ENCODE peak calls at places on chromosomes 7 and 10, in seven cellular contexts. Z, E, N, B, S, Q and I are unnamed samples.

GRCh38 chr7:95798401-95798930 is 26.1 kb downstream of the DYNC1I1 start:
- DNase-seq in S (no peak), N (no peak), Z (no peak), Q (peak), E (no peak), B (no peak), I (no peak)

GRCh38 chr10:123890761-123891146 is 853 bp downstream of the CPXM2 start:
- DNase-seq in E (no peak), Z (no peak), Q (no peak), N (no peak), B (no peak), S (no peak), I (no peak)

GRCh38 chr10:125209591-125210373 is 49.4 kb upstream of the CTBP2 start:
- DNase-seq in Q (peak), Z (no peak), B (no peak), N (peak), S (no peak), E (no peak), I (no peak)

GRCh38 chr7:138510003-138510402 is 49.9 kb downstream of the TRIM24 start:
- DNase-seq in S (no peak), Z (no peak), Q (no peak), N (no peak), B (no peak), E (no peak), I (no peak)

GRCh38 chr7:18753972-18754610 is 258.5 kb downstream of the HDAC9 start:
- DNase-seq in S (no peak), Z (no peak), N (no peak), B (no peak), Q (no peak), E (no peak), I (no peak)

GRCh38 chr7:44385384-44386138 is 60.2 kb upstream of the CAMK2B start:
- DNase-seq in S (no peak), B (no peak), Z (no peak), N (no peak), E (peak), Q (no peak), I (peak)

GRCh38 chr10:26380815-26381214 is 57.3 kb upstream of the APBB1IP start:
- DNase-seq in Z (no peak), E (no peak), S (peak), B (no peak), Q (no peak), N (no peak), I (no peak)

GRCh38 chr7:90961037-90961725 is 303.1 kb upstream of the FZD1 start:
- DNase-seq in Z (no peak), B (no peak), N (no peak), Q (no peak), S (no peak), E (no peak), I (no peak)

GRCh38 chr7:97272237-97272975 is 154.9 kb downstream of the SDHAF3 start:
- DNase-seq in N (no peak), B (no peak), S (no peak), Q (no peak), Z (peak), E (no peak), I (no peak)

GRCh38 chr10:78045237-78045636 is 11.6 kb downstream of the RPS24 start:
- DNase-seq in Q (no peak), Z (peak), E (no peak), B (no peak), S (no peak), N (no peak), I (no peak)

GRCh38 chr7:106041140-106041717 is 70.9 kb downstream of the SYPL1 start:
- DNase-seq in Z (no peak), N (no peak), Q (peak), S (peak), B (peak), E (peak), I (no peak)

GRCh38 chr7:44261239-44261638 is 60.5 kb downstream of the YKT6 start:
- DNase-seq in N (no peak), E (no peak), S (no peak), B (no peak), Q (no peak), Z (no peak), I (no peak)

GRCh38 chr7:151891182-151891581 is 14.3 kb upstream of the PRKAG2 start:
- DNase-seq in S (no peak), Z (no peak), N (no peak), B (no peak), Q (no peak), E (no peak), I (no peak)

GRCh38 chr7:37208528-37208927 is 240.1 kb downstream of the ELMO1 start:
- DNase-seq in Q (peak), B (peak), E (peak), S (peak), N (peak), Z (peak), I (peak)

GRCh38 chr7:77450613-77451012 is 34.5 kb upstream of the GSAP start:
- DNase-seq in B (no peak), E (no peak), S (no peak), Z (no peak), N (no peak), Q (no peak), I (no peak)

GRCh38 chr7:5574770-5575269 is 151.2 kb upstream of the TNRC18 start:
- DNase-seq in S (no peak), N (no peak), Z (no peak), B (no peak), Q (peak), E (peak), I (no peak)
- H3K27ac ChIP-seq in S (peak), N (peak), Z (no peak), B (no peak), Q (peak), E (peak), I (peak)

GRCh38 chr7:101935521-101936141 is 118.2 kb downstream of the CUX1 start:
- DNase-seq in B (no peak), E (peak), Z (no peak), N (no peak), Q (no peak), S (no peak), I (no peak)
- TF ChIP-seq POLR2A in B (no peak), E (no peak), Z (no peak), N (no peak), Q (no peak), S (no peak), I (no peak)

GRCh38 chr7:39085189-39085588 is 107.5 kb downstream of the POU6F2 start:
- DNase-seq in B (no peak), Q (no peak), N (no peak), Z (no peak), E (no peak), S (no peak), I (no peak)
- H3K4me3 ChIP-seq in B (no peak), Q (no peak), N (no peak), Z (no peak), E (no peak), S (no peak), I (no peak)

DNA sequence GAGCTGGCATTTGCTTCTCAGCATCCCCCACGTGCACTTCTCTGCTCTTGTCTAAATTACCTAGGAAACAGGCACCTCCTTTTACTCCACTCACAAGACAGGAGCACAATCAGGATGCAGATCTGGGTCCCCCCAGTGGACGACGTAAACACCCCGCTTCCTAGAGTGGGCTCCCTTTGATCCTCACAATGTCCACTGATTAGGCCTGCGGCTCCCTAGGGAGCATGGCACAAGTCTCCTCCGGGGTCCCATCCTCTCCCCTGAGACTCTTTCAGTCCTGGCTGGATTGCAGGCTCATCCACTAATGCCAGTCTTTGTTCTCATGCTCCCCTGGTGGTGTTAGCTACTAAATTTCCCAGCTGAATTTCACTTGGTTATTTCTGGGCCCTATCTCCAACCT is 98.3 kb downstream of the GLI3 start:
- DNase-seq in B (no peak), N (no peak), E (no peak), S (no peak), Z (no peak), Q (no peak), I (no peak)
- H3K27ac ChIP-seq in B (no peak), N (no peak), E (no peak), S (no peak), Z (no peak), Q (no peak), I (no peak)

GRCh38 chr7:46220066-46220630 is 299.1 kb upstream of the IGFBP3 start:
- DNase-seq in B (no peak), E (no peak), Q (no peak), Z (no peak), S (no peak), N (no peak), I (no peak)
- TF ChIP-seq POLR2A in B (no peak), E (no peak), Q (no peak), Z (no peak), S (no peak), N (no peak), I (no peak)

GRCh38 chr10:80207768-80208385 is 2.5 kb upstream of the ANXA11 start:
- DNase-seq in N (no peak), E (no peak), S (no peak), Z (no peak), Q (no peak), B (no peak), I (no peak)
- H3K4me3 ChIP-seq in N (peak), E (no peak), S (peak), Z (no peak), Q (no peak), B (no peak), I (peak)

GRCh38 chr7:76343931-76344321 is 14.9 kb downstream of the YWHAG start:
- DNase-seq in S (no peak), Q (no peak), Z (no peak), N (no peak), E (no peak), B (no peak), I (no peak)
- H3K27ac ChIP-seq in S (no peak), Q (no peak), Z (no peak), N (no peak), E (no peak), B (no peak), I (no peak)

DNA sequence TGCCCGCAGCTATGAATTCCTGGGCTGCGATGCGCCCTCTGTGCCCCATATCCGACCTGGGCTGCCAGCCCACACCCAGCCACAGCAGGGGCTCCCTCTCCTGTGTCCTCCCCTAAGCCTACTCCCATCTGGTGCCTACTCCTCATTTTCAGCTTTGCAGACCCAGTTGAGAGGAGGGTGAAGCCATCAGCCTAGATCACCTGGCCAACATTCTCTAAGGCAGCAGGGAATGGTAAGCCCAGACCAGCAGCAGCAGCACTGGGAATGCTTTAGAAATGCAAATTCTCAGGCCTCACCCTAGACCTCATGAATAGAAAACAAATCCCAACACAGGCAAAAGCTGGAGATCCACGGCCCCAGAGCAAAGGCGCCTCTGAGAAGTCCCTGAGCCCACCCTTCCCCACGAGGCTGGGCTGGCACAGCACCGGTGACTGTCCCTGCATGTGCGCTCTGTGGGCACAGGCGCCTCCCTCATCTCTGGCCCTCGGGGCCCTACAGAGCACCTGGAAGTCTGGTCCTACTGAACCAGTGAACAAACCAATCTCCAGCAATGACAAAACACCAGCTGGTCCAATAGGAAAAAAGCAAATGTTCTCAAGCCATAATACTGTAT is 161.4 kb downstream of the GFRA1 start:
- DNase-seq in E (no peak), S (no peak), Q (no peak), Z (no peak), B (no peak), N (no peak), I (no peak)
- TF ChIP-seq POLR2A in E (no peak), S (no peak), Q (no peak), Z (no peak), B (no peak), N (no peak), I (no peak)

DNA sequence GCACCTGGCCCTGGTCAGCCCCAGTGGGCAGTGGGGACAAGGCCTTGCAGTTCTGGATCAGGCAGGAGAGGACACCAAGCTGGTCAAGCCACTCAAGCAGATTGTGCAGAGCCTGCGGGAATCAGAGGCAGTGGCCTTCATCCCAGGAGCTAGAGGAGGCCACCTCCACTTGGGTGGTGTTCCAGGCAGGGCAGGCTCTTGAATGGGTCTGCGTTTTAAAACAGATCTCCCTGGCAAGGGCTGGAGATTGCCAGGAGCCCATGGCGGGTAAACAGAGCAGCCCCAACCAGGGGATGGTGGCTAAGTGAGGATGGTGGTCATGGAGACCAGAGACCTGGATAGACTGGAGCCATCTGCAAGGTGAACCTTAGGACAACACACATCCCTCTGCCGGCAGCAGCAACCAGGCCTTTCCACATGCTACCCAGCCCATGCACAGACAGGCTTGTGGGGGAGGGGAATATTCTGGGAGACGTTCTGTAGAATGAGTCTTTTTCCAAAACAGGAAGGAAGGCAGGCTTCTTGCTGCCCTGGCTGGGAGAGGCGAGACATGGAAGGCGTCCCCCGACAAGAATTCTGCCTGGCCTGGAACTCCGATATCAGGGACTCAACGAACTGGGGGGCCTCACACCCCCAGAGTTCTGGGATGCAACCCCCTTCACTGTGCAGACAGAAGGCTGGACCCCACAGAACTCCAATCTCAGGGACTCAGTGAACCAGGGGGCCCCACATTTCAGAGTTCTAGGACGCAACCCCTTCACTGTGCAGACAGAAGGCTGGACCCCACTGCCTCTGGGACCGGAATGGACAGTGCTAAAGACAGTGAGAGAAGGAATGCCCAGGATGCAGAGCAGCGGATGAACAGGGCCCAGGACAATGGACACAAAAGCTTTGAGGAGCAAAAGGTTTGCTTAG is 264.8 kb downstream of the PTPRN2 start:
- DNase-seq in E (no peak), Q (no peak), S (no peak), Z (no peak), B (no peak), N (no peak), I (no peak)
- H3K4me3 ChIP-seq in E (no peak), Q (no peak), S (no peak), Z (no peak), B (no peak), N (no peak), I (no peak)